ENCODE peak calls at places on chromosomes 2 and 18, in six cellular contexts. Y, R, I, G, K and M are unnamed samples.

GRCh38 chr2:23092831-23093230 is 292.1 kb upstream of the KLHL29 start:
- DNase-seq in Y (no peak), R (no peak), I (peak; percentile 13), G (no peak), K (peak; percentile 39), M (no peak)

GRCh38 chr2:232368311-232368731 is 10.2 kb upstream of the ALPP start:
- DNase-seq in Y (no peak), R (no peak), I (peak; percentile 28), G (peak; percentile 21), K (no peak), M (no peak)

GRCh38 chr18:48256848-48257247 is 152.3 kb downstream of the ZBTB7C start:
- DNase-seq in Y (no peak), R (no peak), I (no peak), G (no peak), K (no peak), M (no peak)

GRCh38 chr2:23220687-23221086 is 164.3 kb upstream of the KLHL29 start:
- DNase-seq in Y (no peak), R (no peak), I (peak; percentile 17), G (no peak), K (no peak), M (no peak)

GRCh38 chr2:236848467-236848866 is 237.2 kb upstream of the COPS8 start:
- DNase-seq in Y (no peak), R (no peak), I (no peak), G (no peak), K (no peak), M (no peak)

GRCh38 chr2:98444436-98445166 is at the start of gene INPP4A:
- DNase-seq in Y (peak; percentile 43), R (peak; percentile 53), I (peak; percentile 25), G (peak; percentile 55), K (peak; percentile 78), M (peak; percentile 85)

GRCh38 chr18:944440-944839 is 39.8 kb downstream of the ADCYAP1 start:
- DNase-seq in Y (no peak), R (no peak), I (peak; percentile 55), G (no peak), K (no peak), M (no peak)

GRCh38 chr2:9488583-9489547 is 14.5 kb downstream of the IAH1 start:
- DNase-seq in Y (no peak), R (no peak), I (no peak), G (no peak), K (no peak), M (no peak)

GRCh38 chr2:175441361-175441760 is 259.9 kb upstream of the ATP5MC3 start:
- DNase-seq in Y (no peak), R (no peak), I (no peak), G (no peak), K (no peak), M (no peak)

GRCh38 chr2:6914829-6915228 is 2.4 kb upstream of the RNF144A start:
- DNase-seq in Y (no peak), R (no peak), I (peak; percentile 64), G (no peak), K (no peak), M (no peak)

GRCh38 chr2:163736433-163737168 is 793 bp upstream of the FIGN start:
- DNase-seq in Y (peak; percentile 35), R (peak; percentile 31), I (no peak), G (peak; percentile 82), K (peak; percentile 9), M (peak; percentile 66)

GRCh38 chr2:179332903-179333302 is 68.3 kb upstream of the SESTD1 start:
- DNase-seq in Y (no peak), R (no peak), I (peak; percentile 84), G (no peak), K (peak; percentile 23), M (no peak)

GRCh38 chr2:176873403-176873802 is 339.2 kb upstream of the HNRNPA3 start:
- DNase-seq in Y (no peak), R (no peak), I (no peak), G (no peak), K (no peak), M (no peak)

GRCh38 chr2:204127238-204127637 is 190.7 kb downstream of the ICOS start:
- DNase-seq in Y (no peak), R (no peak), I (no peak), G (no peak), K (no peak), M (no peak)

GRCh38 chr2:240588006-240588655 is 1.6 kb downstream of the CAPN10 start:
- DNase-seq in Y (no peak), R (no peak), I (no peak), G (no peak), K (no peak), M (no peak)

GRCh38 chr18:59921384-59921891 is 21.6 kb downstream of the PMAIP1 start:
- DNase-seq in Y (no peak), R (no peak), I (no peak), G (no peak), K (no peak), M (no peak)

GRCh38 chr2:176647325-176648155 is 378.3 kb downstream of the MTX2 start:
- DNase-seq in Y (no peak), R (no peak), I (no peak), G (no peak), K (no peak), M (no peak)

GRCh38 chr2:61853848-61854434 is at the start of gene FAM161A:
- DNase-seq in Y (peak; percentile 87), R (peak; percentile 79), I (peak; percentile 49), G (peak; percentile 75), K (peak; percentile 90), M (peak; percentile 67)

GRCh38 chr2:69628325-69629038 is 15.1 kb downstream of the AAK1 start:
- DNase-seq in Y (no peak), R (no peak), I (no peak), G (no peak), K (no peak), M (no peak)

GRCh38 chr2:196677404-196677803 is 37.9 kb downstream of the CCDC150 start:
- DNase-seq in Y (no peak), R (no peak), I (peak; percentile 84), G (no peak), K (no peak), M (no peak)

GRCh38 chr2:65612654-65613053 is 180.3 kb upstream of the SPRED2 start:
- DNase-seq in Y (no peak), R (no peak), I (peak; percentile 65), G (no peak), K (peak; percentile 43), M (no peak)

GRCh38 chr2:60852282-60852860 is 29.0 kb upstream of the REL start:
- DNase-seq in Y (peak; percentile 63), R (no peak), I (no peak), G (no peak), K (no peak), M (no peak)

GRCh38 chr2:111932841-111933291 is 34.5 kb downstream of the MERTK start:
- DNase-seq in Y (no peak), R (no peak), I (no peak), G (no peak), K (no peak), M (no peak)

GRCh38 chr2:158497486-158497885 is 40.7 kb downstream of the PKP4 start:
- DNase-seq in Y (no peak), R (no peak), I (peak; percentile 95), G (no peak), K (no peak), M (no peak)

GRCh38 chr2:73283545-73284295 is 558 bp downstream of the FBXO41 start:
- DNase-seq in Y (no peak), R (no peak), I (no peak), G (no peak), K (peak; percentile 16), M (no peak)

GRCh38 chr2:230798769-230799399 is 65.9 kb upstream of the ITM2C start:
- DNase-seq in Y (no peak), R (no peak), I (peak; percentile 62), G (peak; percentile 22), K (peak; percentile 69), M (no peak)

GRCh38 chr2:80256396-80257167 is 48.0 kb downstream of the LRRTM1 start:
- DNase-seq in Y (no peak), R (no peak), I (peak; percentile 5), G (no peak), K (peak; percentile 35), M (no peak)

DNA sequence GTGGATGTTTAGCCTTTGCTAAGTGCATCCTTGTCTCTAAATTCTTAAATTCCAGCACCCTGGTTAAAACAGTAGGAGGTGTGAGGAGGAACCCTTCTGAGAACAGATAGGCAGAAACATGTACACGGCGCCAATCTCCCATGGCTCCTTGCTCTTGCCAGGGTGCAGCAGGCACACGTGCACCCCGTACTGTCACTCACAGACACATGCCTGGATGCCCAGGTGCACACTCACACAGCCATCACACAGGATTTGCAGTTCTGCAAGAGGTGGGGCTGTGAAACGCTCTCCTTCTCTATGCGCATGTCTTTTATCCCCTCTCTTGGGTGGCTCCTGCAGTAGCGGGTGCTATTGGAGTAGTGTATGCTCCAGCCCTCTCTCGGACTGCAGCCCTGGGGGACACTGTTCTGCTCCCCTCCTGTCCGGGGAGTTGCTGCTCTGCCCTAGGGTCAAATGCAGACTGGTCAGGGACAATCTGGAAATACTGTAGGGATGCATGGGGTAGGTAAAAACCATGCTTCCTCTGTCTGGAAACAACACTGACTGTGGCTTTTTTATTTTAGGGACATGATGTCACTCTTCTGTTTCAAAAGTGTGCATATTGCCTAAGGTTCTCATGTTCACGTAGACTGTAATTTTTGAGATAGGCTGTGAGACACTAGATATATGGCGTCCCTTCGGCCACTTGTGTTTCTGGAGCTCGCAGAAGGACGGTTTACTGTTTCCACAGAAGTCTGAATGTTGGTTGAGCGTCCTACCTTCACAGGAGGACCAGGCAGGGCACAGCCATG is 118.5 kb downstream of the PRKCE start:
- DNase-seq in Y (no peak), R (no peak), I (no peak), G (no peak), K (no peak), M (no peak)
- TF ChIP-seq CTCF in Y (no peak), R (no peak), I (no peak), G (no peak), K (no peak), M (no peak)

GRCh38 chr2:168160897-168161296 is 86.5 kb downstream of the STK39 start:
- DNase-seq in Y (no peak), R (no peak), I (peak; percentile 21), G (peak; percentile 15), K (peak; percentile 69), M (no peak)
- TF ChIP-seq CTCF in Y (no peak), R (peak; percentile 18), I (peak; percentile 31), G (peak; percentile 20), K (peak; percentile 50), M (peak; percentile 25)

GRCh38 chr18:46067431-46068007 is 4.5 kb downstream of the PSTPIP2 start:
- DNase-seq in Y (no peak), R (no peak), I (peak; percentile 26), G (no peak), K (peak; percentile 12), M (no peak)

GRCh38 chr18:46070683-46071614 is 1.1 kb downstream of the PSTPIP2 start:
- DNase-seq in Y (no peak), R (no peak), I (no peak), G (no peak), K (no peak), M (no peak)

GRCh38 chr18:46068763-46069162 is 3.3 kb downstream of the PSTPIP2 start:
- DNase-seq in Y (no peak), R (no peak), I (peak; percentile 74), G (no peak), K (no peak), M (no peak)

GRCh38 chr18:46070232-46070631 is 1.8 kb downstream of the PSTPIP2 start:
- DNase-seq in Y (no peak), R (no peak), I (no peak), G (no peak), K (no peak), M (no peak)

GRCh38 chr18:46069524-46069923 is 2.5 kb downstream of the PSTPIP2 start:
- DNase-seq in Y (no peak), R (no peak), I (peak; percentile 94), G (no peak), K (no peak), M (no peak)
- TF ChIP-seq CTCF in Y (no peak), R (no peak), I (no peak), G (no peak), K (no peak), M (no peak)

GRCh38 chr2:135876066-135876711 is at the start of gene MCM6:
- DNase-seq in Y (peak; percentile 97), R (peak; percentile 90), I (peak; percentile 96), G (peak; percentile 96), K (peak; percentile 99), M (peak; percentile 93)
- TF ChIP-seq CTCF in Y (peak; percentile 47), R (peak; percentile 42), I (no peak), G (no peak), K (no peak), M (peak; percentile 25)